ENCODE peak calls at places on chromosomes 13 and 19, in seven cellular contexts. One of them, this sample, is unnamed.

GRCh38 chr19:41936416-41936850 is 8.2 kb upstream of the ERFL start:
- DNase-seq in breast epithelium: no peak
- DNase-seq in stomach: no peak
- DNase-seq in H1: no peak
- DNase-seq in prostate gland: no peak
- DNase-seq in endothelial cell of umbilical vein: no peak
- DNase-seq in suprapubic skin: no peak
- DNase-seq in this sample: no peak

GRCh38 chr13:100508391-100508790 is 80.2 kb downstream of the GGACT start:
- DNase-seq in prostate gland: no peak
- DNase-seq in H1: no peak
- DNase-seq in breast epithelium: no peak
- DNase-seq in endothelial cell of umbilical vein: no peak
- DNase-seq in suprapubic skin: no peak
- DNase-seq in stomach: no peak
- DNase-seq in this sample: no peak

GRCh38 chr13:27336005-27336673 is 65.5 kb downstream of the RASL11A start:
- DNase-seq in suprapubic skin: no peak
- DNase-seq in breast epithelium: no peak
- DNase-seq in endothelial cell of umbilical vein: no peak
- DNase-seq in stomach: no peak
- DNase-seq in H1: no peak
- DNase-seq in prostate gland: no peak
- DNase-seq in this sample: no peak

GRCh38 chr19:2477141-2477710 is 1.3 kb downstream of the GADD45B start:
- DNase-seq in endothelial cell of umbilical vein: no peak
- DNase-seq in prostate gland: peak
- DNase-seq in breast epithelium: peak
- DNase-seq in suprapubic skin: no peak
- DNase-seq in stomach: peak
- DNase-seq in H1: peak
- DNase-seq in this sample: no peak

GRCh38 chr13:77022341-77022740 is 4.6 kb downstream of the FBXL3 start:
- DNase-seq in stomach: no peak
- DNase-seq in H1: no peak
- DNase-seq in suprapubic skin: no peak
- DNase-seq in endothelial cell of umbilical vein: no peak
- DNase-seq in breast epithelium: no peak
- DNase-seq in prostate gland: no peak
- DNase-seq in this sample: no peak

GRCh38 chr13:109747524-109747923 is 38.9 kb downstream of the IRS2 start:
- DNase-seq in suprapubic skin: no peak
- DNase-seq in prostate gland: no peak
- DNase-seq in breast epithelium: no peak
- DNase-seq in stomach: no peak
- DNase-seq in endothelial cell of umbilical vein: no peak
- DNase-seq in H1: no peak
- DNase-seq in this sample: no peak

GRCh38 chr19:48967346-48968178 is 2.5 kb downstream of the FTL start:
- DNase-seq in suprapubic skin: no peak
- DNase-seq in stomach: no peak
- DNase-seq in endothelial cell of umbilical vein: no peak
- DNase-seq in breast epithelium: no peak
- DNase-seq in H1: no peak
- DNase-seq in prostate gland: no peak
- DNase-seq in this sample: peak

GRCh38 chr19:39408392-39409206 is 2.0 kb downstream of the ZFP36 start:
- DNase-seq in endothelial cell of umbilical vein: peak
- DNase-seq in prostate gland: peak
- DNase-seq in suprapubic skin: no peak
- DNase-seq in breast epithelium: no peak
- DNase-seq in stomach: no peak
- DNase-seq in H1: peak
- DNase-seq in this sample: peak

GRCh38 chr19:15260939-15261338 is 28.7 kb upstream of the EPHX3 start:
- DNase-seq in stomach: no peak
- DNase-seq in suprapubic skin: no peak
- DNase-seq in endothelial cell of umbilical vein: no peak
- DNase-seq in breast epithelium: no peak
- DNase-seq in prostate gland: no peak
- DNase-seq in H1: no peak
- DNase-seq in this sample: no peak

GRCh38 chr19:51586103-51586728 is 15.1 kb downstream of the ZNF175 start:
- DNase-seq in breast epithelium: no peak
- DNase-seq in endothelial cell of umbilical vein: no peak
- DNase-seq in stomach: no peak
- DNase-seq in H1: no peak
- DNase-seq in prostate gland: no peak
- DNase-seq in suprapubic skin: no peak
- DNase-seq in this sample: no peak

GRCh38 chr19:18346091-18346490 is 5.7 kb downstream of the PGPEP1 start:
- DNase-seq in stomach: peak
- DNase-seq in H1: peak
- DNase-seq in suprapubic skin: no peak
- DNase-seq in endothelial cell of umbilical vein: no peak
- DNase-seq in prostate gland: no peak
- DNase-seq in breast epithelium: no peak
- DNase-seq in this sample: no peak

GRCh38 chr19:42276284-42276683 is 7.2 kb downstream of the CIC start:
- DNase-seq in breast epithelium: no peak
- DNase-seq in stomach: no peak
- DNase-seq in suprapubic skin: no peak
- DNase-seq in H1: no peak
- DNase-seq in prostate gland: no peak
- DNase-seq in endothelial cell of umbilical vein: no peak
- DNase-seq in this sample: no peak

GRCh38 chr13:21606781-21607180 is 2.8 kb upstream of the MICU2 start:
- DNase-seq in stomach: no peak
- DNase-seq in breast epithelium: no peak
- DNase-seq in suprapubic skin: no peak
- DNase-seq in prostate gland: no peak
- DNase-seq in H1: no peak
- DNase-seq in endothelial cell of umbilical vein: no peak
- DNase-seq in this sample: no peak

GRCh38 chr19:38134538-38135149 is 89.4 kb downstream of the DPF1 start:
- DNase-seq in H1: peak
- DNase-seq in prostate gland: no peak
- DNase-seq in suprapubic skin: no peak
- DNase-seq in breast epithelium: no peak
- DNase-seq in stomach: peak
- DNase-seq in endothelial cell of umbilical vein: peak
- DNase-seq in this sample: no peak

GRCh38 chr13:99230991-99231390 is 27.2 kb downstream of the GPR18 start:
- DNase-seq in H1: no peak
- DNase-seq in suprapubic skin: no peak
- DNase-seq in breast epithelium: no peak
- DNase-seq in endothelial cell of umbilical vein: no peak
- DNase-seq in prostate gland: no peak
- DNase-seq in stomach: no peak
- DNase-seq in this sample: no peak

GRCh38 chr13:21674271-21675009 is 3.6 kb downstream of the FGF9 start:
- DNase-seq in prostate gland: no peak
- DNase-seq in stomach: no peak
- DNase-seq in breast epithelium: no peak
- DNase-seq in H1: peak
- DNase-seq in endothelial cell of umbilical vein: no peak
- DNase-seq in suprapubic skin: no peak
- DNase-seq in this sample: peak

GRCh38 chr13:95524270-95524901 is 28.1 kb upstream of the CLDN10 start:
- DNase-seq in breast epithelium: no peak
- DNase-seq in H1: no peak
- DNase-seq in stomach: no peak
- DNase-seq in suprapubic skin: no peak
- DNase-seq in prostate gland: no peak
- DNase-seq in endothelial cell of umbilical vein: no peak
- DNase-seq in this sample: no peak

GRCh38 chr13:75482070-75482819 is at the start of gene TBC1D4:
- DNase-seq in prostate gland: peak
- DNase-seq in suprapubic skin: peak
- DNase-seq in stomach: peak
- DNase-seq in endothelial cell of umbilical vein: peak
- DNase-seq in breast epithelium: peak
- DNase-seq in H1: no peak
- DNase-seq in this sample: peak

GRCh38 chr13:61286148-61286745 is 129.4 kb downstream of the PCDH20 start:
- DNase-seq in stomach: peak
- DNase-seq in H1: peak
- DNase-seq in endothelial cell of umbilical vein: no peak
- DNase-seq in suprapubic skin: no peak
- DNase-seq in prostate gland: no peak
- DNase-seq in breast epithelium: no peak
- DNase-seq in this sample: no peak

GRCh38 chr13:66111628-66112027 is 1118.5 kb downstream of the PCDH9 start:
- DNase-seq in suprapubic skin: no peak
- DNase-seq in H1: no peak
- DNase-seq in endothelial cell of umbilical vein: no peak
- DNase-seq in stomach: no peak
- DNase-seq in prostate gland: no peak
- DNase-seq in breast epithelium: no peak
- DNase-seq in this sample: no peak

GRCh38 chr19:5046339-5047039 is 77.6 kb downstream of the KDM4B start:
- DNase-seq in breast epithelium: peak
- DNase-seq in suprapubic skin: no peak
- DNase-seq in endothelial cell of umbilical vein: no peak
- DNase-seq in stomach: peak
- DNase-seq in prostate gland: peak
- DNase-seq in H1: no peak
- DNase-seq in this sample: no peak

GRCh38 chr13:113916330-113916815 is 52.5 kb upstream of the GAS6 start:
- DNase-seq in H1: no peak
- DNase-seq in prostate gland: no peak
- DNase-seq in endothelial cell of umbilical vein: no peak
- DNase-seq in stomach: no peak
- DNase-seq in breast epithelium: no peak
- DNase-seq in suprapubic skin: peak
- DNase-seq in this sample: no peak

GRCh38 chr13:59776924-59777690 is 386.6 kb downstream of the DIAPH3 start:
- DNase-seq in prostate gland: no peak
- DNase-seq in H1: no peak
- DNase-seq in endothelial cell of umbilical vein: peak
- DNase-seq in suprapubic skin: no peak
- DNase-seq in breast epithelium: no peak
- DNase-seq in stomach: no peak
- DNase-seq in this sample: no peak

GRCh38 chr13:111302045-111302722 is 18.3 kb upstream of the TEX29 start:
- DNase-seq in prostate gland: peak
- DNase-seq in H1: no peak
- DNase-seq in endothelial cell of umbilical vein: no peak
- DNase-seq in breast epithelium: no peak
- DNase-seq in stomach: no peak
- DNase-seq in suprapubic skin: no peak
- DNase-seq in this sample: no peak
- TF ChIP-seq POLR2AphosphoS5 in prostate gland: peak
- TF ChIP-seq POLR2AphosphoS5 in H1: no peak
- TF ChIP-seq POLR2AphosphoS5 in endothelial cell of umbilical vein: no peak
- TF ChIP-seq POLR2AphosphoS5 in breast epithelium: no peak
- TF ChIP-seq POLR2AphosphoS5 in stomach: no peak
- TF ChIP-seq POLR2AphosphoS5 in suprapubic skin: no peak
- TF ChIP-seq POLR2AphosphoS5 in this sample: no peak

GRCh38 chr13:22744688-22745452 is 435.9 kb upstream of the SGCG start:
- DNase-seq in H1: no peak
- DNase-seq in endothelial cell of umbilical vein: no peak
- DNase-seq in suprapubic skin: no peak
- DNase-seq in breast epithelium: no peak
- DNase-seq in stomach: no peak
- DNase-seq in prostate gland: no peak
- DNase-seq in this sample: no peak
- H3K4me3 ChIP-seq in H1: no peak
- H3K4me3 ChIP-seq in endothelial cell of umbilical vein: no peak
- H3K4me3 ChIP-seq in suprapubic skin: no peak
- H3K4me3 ChIP-seq in breast epithelium: no peak
- H3K4me3 ChIP-seq in stomach: no peak
- H3K4me3 ChIP-seq in prostate gland: no peak
- H3K4me3 ChIP-seq in this sample: no peak

GRCh38 chr19:8412783-8413592 is at the start of gene MARCHF2:
- DNase-seq in suprapubic skin: peak
- DNase-seq in breast epithelium: peak
- DNase-seq in prostate gland: peak
- DNase-seq in endothelial cell of umbilical vein: peak
- DNase-seq in stomach: peak
- DNase-seq in H1: peak
- DNase-seq in this sample: peak
- TF ChIP-seq POLR2A in suprapubic skin: no peak
- TF ChIP-seq POLR2A in breast epithelium: no peak
- TF ChIP-seq POLR2A in prostate gland: no peak
- TF ChIP-seq POLR2A in endothelial cell of umbilical vein: peak
- TF ChIP-seq POLR2A in stomach: no peak
- TF ChIP-seq POLR2A in H1: no peak
- TF ChIP-seq POLR2A in this sample: no peak

DNA sequence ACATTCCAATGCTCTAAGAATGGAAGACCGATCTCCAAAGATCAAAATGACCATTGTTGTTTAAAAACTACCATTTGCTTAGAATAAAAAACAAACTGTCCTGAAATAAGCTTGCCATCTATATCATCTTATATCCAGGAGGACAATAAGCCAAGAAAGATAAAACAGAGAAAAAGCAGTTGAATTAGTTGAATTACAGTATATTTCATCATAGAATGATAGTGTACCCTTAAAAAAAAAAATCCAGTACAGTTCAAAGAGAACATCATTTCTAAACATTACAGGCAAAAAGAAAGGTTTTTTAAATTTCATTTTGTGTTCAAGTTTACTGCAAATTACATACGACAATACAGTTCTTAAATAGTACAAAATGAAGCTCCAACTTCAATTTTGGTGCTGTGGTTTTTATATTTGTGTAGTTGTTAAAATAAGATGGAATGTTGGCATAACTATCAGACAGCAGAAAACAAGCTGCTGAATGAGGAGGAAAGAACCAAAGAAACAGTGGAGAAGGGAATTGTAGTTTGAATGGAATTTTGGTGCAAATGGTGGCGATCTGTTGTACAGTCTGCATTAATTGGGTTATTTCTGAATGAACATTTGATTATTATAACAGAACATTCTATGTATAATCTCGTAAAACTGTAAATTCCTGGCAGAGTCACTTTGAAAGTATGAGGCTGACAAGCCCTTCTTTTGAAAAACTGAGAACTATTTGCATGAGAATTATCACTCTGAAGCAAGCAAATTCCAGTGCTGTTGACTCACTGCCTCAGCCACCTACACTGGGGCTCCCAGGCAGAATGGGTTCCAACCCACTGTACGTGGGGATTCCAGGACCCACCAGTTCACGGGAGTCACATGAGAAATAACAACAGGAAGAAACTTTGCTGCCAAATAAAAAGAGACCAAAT is 37.7 kb downstream of the LHFPL6 start:
- DNase-seq in prostate gland: no peak
- DNase-seq in endothelial cell of umbilical vein: peak
- DNase-seq in suprapubic skin: no peak
- DNase-seq in breast epithelium: no peak
- DNase-seq in H1: no peak
- DNase-seq in stomach: no peak
- DNase-seq in this sample: no peak
- TF ChIP-seq POLR2AphosphoS5 in prostate gland: no peak
- TF ChIP-seq POLR2AphosphoS5 in endothelial cell of umbilical vein: no peak
- TF ChIP-seq POLR2AphosphoS5 in suprapubic skin: no peak
- TF ChIP-seq POLR2AphosphoS5 in breast epithelium: no peak
- TF ChIP-seq POLR2AphosphoS5 in H1: no peak
- TF ChIP-seq POLR2AphosphoS5 in stomach: no peak
- TF ChIP-seq POLR2AphosphoS5 in this sample: peak

This sample was measured in sigmoid colon.